ENCODE peak calls at places on chromosome 14, in seven cellular contexts. B is HCT116, P is HepG2, M is neuronal stem cell, F is mammary epithelial cell, R is GM23248, W is IMR-90. O is an unnamed sample.

GRCh38 chr14:33709711-33710110 is 241.2 kb downstream of the EGLN3 start:
- DNase-seq in B (no peak), R (no peak), M (no peak), F (no peak), W (no peak), P (no peak), O (no peak)

GRCh38 chr14:103155013-103155412 is 31.8 kb downstream of the TNFAIP2 start:
- DNase-seq in W (peak; percentile 13), M (no peak), R (peak; percentile 89), B (peak; percentile 61), P (peak; percentile 69), F (peak; percentile 58), O (peak; percentile 97)

GRCh38 chr14:71754422-71755095 is 177.7 kb upstream of the RGS6 start:
- DNase-seq in P (no peak), M (no peak), W (no peak), F (no peak), R (no peak), B (peak; percentile 7), O (no peak)

GRCh38 chr14:32473476-32473875 is 144.4 kb downstream of the AKAP6 start:
- DNase-seq in R (peak; percentile 82), W (no peak), F (peak; percentile 97), B (no peak), M (no peak), P (peak; percentile 69), O (peak; percentile 25)

GRCh38 chr14:58770501-58770982 is 132.8 kb downstream of the DACT1 start:
- DNase-seq in F (no peak), W (no peak), R (no peak), B (no peak), P (no peak), M (no peak), O (peak; percentile 76)

GRCh38 chr14:99604766-99605298 is 825 bp upstream of the CCDC85C start:
- DNase-seq in W (peak; percentile 33), P (no peak), M (no peak), R (peak; percentile 77), B (no peak), F (peak; percentile 40), O (peak; percentile 97)

GRCh38 chr14:76917158-76917596 is 91.0 kb downstream of the LRRC74A start:
- DNase-seq in B (peak; percentile 81), R (peak; percentile 85), W (peak; percentile 84), F (peak; percentile 60), P (peak; percentile 80), M (peak; percentile 51), O (peak; percentile 91)

GRCh38 chr14:70021548-70021947 is 142.3 kb downstream of the SMOC1 start:
- DNase-seq in R (no peak), W (no peak), P (no peak), M (no peak), F (no peak), B (no peak), O (no peak)

GRCh38 chr14:105540811-105541210 is 14.4 kb downstream of the TMEM121 start:
- DNase-seq in B (no peak), M (no peak), W (no peak), P (no peak), R (no peak), F (no peak), O (no peak)

GRCh38 chr14:23704890-23705289 is 68.7 kb downstream of the DHRS2 start:
- DNase-seq in R (no peak), F (no peak), W (no peak), M (peak; percentile 35), B (peak; percentile 16), P (peak; percentile 44), O (no peak)

GRCh38 chr14:68464716-68465115 is 328.2 kb downstream of the ZFP36L1 start:
- DNase-seq in W (peak; percentile 64), P (no peak), F (peak; percentile 86), R (peak; percentile 78), B (peak; percentile 94), M (no peak), O (no peak)

GRCh38 chr14:103067231-103067954 is 10.0 kb upstream of the CDC42BPB start:
- DNase-seq in P (no peak), B (peak; percentile 73), R (peak; percentile 83), M (no peak), F (peak; percentile 74), W (peak; percentile 38), O (peak; percentile 93)

GRCh38 chr14:55430024-55430690 is 10.3 kb downstream of the TBPL2 start:
- DNase-seq in W (peak; percentile 86), B (peak; percentile 66), F (peak; percentile 87), P (peak; percentile 64), R (peak; percentile 81), M (no peak), O (peak; percentile 70)

GRCh38 chr14:72883963-72884362 is 9.9 kb downstream of the DPF3 start:
- DNase-seq in R (peak; percentile 28), B (no peak), W (peak; percentile 55), F (no peak), M (no peak), P (no peak), O (no peak)

GRCh38 chr14:96979611-96980074 is 182.5 kb downstream of the VRK1 start:
- DNase-seq in F (no peak), W (no peak), M (no peak), R (no peak), B (no peak), P (no peak), O (no peak)
- H3K4me2 ChIP-seq in F (no peak overlapping the region), W (no peak overlapping the region), M (no peak overlapping the region), R (no peak overlapping the region), B (no peak overlapping the region), P (no peak overlapping the region), O (no peak overlapping the region)

GRCh38 chr14:22502007-22502406 is 87.0 kb downstream of the DAD1 start:
- DNase-seq in P (no peak), R (no peak), F (no peak), M (no peak), B (no peak), W (no peak), O (no peak)

GRCh38 chr14:22500525-22500924 is 88.5 kb downstream of the DAD1 start:
- DNase-seq in B (no peak), M (no peak), P (no peak), W (no peak), R (no peak), F (no peak), O (no peak)

GRCh38 chr14:22497671-22498093 is 91.3 kb downstream of the DAD1 start:
- DNase-seq in W (no peak), R (no peak), M (no peak), P (no peak), B (no peak), F (peak; percentile 24), O (no peak)

GRCh38 chr14:22502551-22502950 is 86.5 kb downstream of the DAD1 start:
- DNase-seq in B (no peak), R (no peak), F (no peak), M (no peak), W (no peak), P (no peak), O (no peak)

DNA sequence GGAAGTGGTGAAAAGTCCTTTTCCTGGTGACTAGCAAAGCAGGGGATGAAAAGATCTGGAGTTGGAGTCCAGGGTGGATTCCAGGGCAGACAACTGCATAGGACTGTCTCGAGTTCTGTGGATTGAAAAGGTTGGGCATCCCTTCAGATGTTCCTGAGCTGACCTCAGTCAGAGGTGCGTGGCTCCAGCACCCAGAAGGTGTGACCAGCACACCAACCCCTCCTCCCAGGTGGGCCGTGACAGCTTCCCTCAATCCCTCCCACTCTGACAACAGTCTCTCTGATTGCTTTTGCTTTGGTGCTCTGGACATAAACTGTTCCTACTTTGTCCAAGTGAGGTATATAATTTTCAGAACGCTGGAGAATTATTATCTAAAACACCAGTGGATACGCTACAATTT is 88.1 kb downstream of the DAD1 start:
- DNase-seq in W (no peak), B (no peak), F (no peak), M (no peak), P (no peak), R (no peak), O (no peak)
- H3K4me3 ChIP-seq in W (no peak overlapping the region), B (no peak overlapping the region), F (no peak overlapping the region), M (no peak overlapping the region), P (no peak overlapping the region), R (no peak overlapping the region), O (no peak overlapping the region)

GRCh38 chr14:101226265-101226602 is 322.7 kb upstream of the RTL1 start:
- DNase-seq in W (no peak), M (no peak), P (no peak), B (no peak), F (no peak), R (no peak), O (no peak)

GRCh38 chr14:101229666-101230065 is 326.1 kb upstream of the RTL1 start:
- DNase-seq in R (no peak), P (no peak), F (no peak), B (no peak), M (no peak), W (no peak), O (no peak)

GRCh38 chr14:101228949-101229541 is 325.5 kb upstream of the RTL1 start:
- DNase-seq in W (no peak), P (no peak), B (no peak), R (no peak), F (no peak), M (no peak), O (peak; percentile 85)

GRCh38 chr14:101226603-101227425 is 323.3 kb upstream of the RTL1 start:
- DNase-seq in F (no peak), B (no peak), M (no peak), R (no peak), P (peak; percentile 72), W (no peak), O (no peak)

DNA sequence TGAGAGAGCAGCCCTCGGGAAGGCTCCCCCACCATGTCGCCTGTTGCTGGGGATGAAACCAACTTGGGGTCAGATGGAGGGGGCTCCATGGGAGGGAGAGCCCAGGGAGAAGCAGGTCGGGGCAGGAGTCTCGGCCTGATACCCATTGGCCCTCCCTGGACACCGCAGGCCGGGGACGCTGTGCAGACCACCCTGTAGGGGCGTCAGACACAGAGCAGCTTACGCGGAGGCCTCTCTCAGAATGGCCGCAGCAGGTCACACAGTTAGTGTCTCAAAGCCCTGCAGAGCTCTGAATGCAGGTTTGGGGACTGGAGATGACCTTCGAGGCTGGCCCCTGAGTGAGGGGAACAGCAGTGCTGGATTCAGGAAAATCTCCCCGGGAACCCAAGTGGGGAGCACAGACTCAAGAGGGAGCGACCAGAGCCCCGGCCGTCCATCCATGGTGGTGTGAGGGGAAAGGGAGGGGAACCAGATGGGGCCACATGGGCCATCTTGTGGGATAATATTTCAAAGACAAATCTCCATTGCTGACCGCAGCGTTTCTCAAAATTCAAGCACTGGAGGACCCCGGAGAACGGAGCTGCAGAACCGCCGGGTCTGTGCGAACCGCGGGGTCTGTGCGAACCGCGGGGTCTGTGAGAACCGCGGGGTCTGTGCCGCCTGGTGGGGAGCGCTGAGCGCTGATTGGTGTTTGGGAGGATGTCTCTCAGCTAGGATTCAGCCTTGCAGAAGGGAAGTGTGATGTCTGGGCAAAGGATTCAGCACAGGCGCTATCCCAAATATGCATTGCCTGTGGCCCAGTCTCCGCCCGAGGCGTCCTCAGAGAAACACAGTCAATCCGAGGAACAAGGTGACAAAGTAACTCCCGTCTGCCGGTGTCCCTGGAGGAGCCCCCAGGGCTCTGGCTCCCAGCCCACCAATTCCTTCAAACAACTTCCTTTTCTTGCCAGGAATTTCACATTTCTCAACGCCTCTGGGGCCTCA is 324.4 kb upstream of the RTL1 start:
- DNase-seq in W (no peak), P (no peak), M (no peak), F (no peak), R (no peak), B (no peak), O (peak; percentile 78)
- H3K4me2 ChIP-seq in W (no peak overlapping the region), P (no peak overlapping the region), M (no peak overlapping the region), F (no peak overlapping the region), R (no peak overlapping the region), B (no peak overlapping the region), O (no peak overlapping the region)

DNA sequence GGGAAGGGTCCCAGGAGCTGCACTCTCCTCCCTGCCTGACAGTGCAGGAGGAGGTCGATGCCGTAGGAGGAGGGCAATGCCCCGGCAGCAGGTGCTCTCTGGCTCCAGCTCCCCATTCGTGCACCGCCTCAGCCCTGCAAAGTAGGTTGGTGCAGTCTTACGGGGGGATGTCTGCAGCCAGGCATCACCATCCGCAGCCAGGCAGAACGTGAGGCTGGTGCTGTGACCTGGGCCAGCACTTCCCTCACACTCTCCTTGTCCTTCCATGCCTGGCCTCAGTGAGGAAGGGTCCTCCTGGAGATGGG is 185.0 kb upstream of the C14orf180 start:
- DNase-seq in B (no peak), M (no peak), F (no peak), R (no peak), P (no peak), W (no peak), O (peak; percentile 63)
- H3K4me3 ChIP-seq in B (no peak overlapping the region), M (peak overlapping the region; percentile 2), F (no peak overlapping the region), R (no peak overlapping the region), P (no peak overlapping the region), W (no peak overlapping the region), O (no peak overlapping the region)

O was measured in osteoblast.